ENCODE peak calls at places on chromosomes 6 and 20, in seven cellular contexts. One of them, this sample, is unnamed.

GRCh38 chr20:58500256-58500655 is 14.9 kb downstream of the APCDD1L start:
- DNase-seq in body of pancreas: no peak
- DNase-seq in Peyer's patch: no peak
- DNase-seq in cardiac muscle cell: no peak
- DNase-seq in H1: no peak
- DNase-seq in H9: peak; percentile 5
- DNase-seq in fibroblast of lung: no peak
- DNase-seq in this sample: no peak

GRCh38 chr6:56036911-56037310 is 161.5 kb upstream of the BMP5 start:
- DNase-seq in body of pancreas: no peak
- DNase-seq in Peyer's patch: no peak
- DNase-seq in cardiac muscle cell: no peak
- DNase-seq in H1: no peak
- DNase-seq in H9: no peak
- DNase-seq in fibroblast of lung: no peak
- DNase-seq in this sample: no peak

GRCh38 chr20:20213722-20214121 is 154.2 kb upstream of the INSM1 start:
- DNase-seq in body of pancreas: no peak
- DNase-seq in Peyer's patch: no peak
- DNase-seq in cardiac muscle cell: no peak
- DNase-seq in H1: no peak
- DNase-seq in H9: no peak
- DNase-seq in fibroblast of lung: no peak
- DNase-seq in this sample: no peak

GRCh38 chr6:35497571-35498406 is 910 bp upstream of the TEAD3 start:
- DNase-seq in body of pancreas: peak; percentile 42
- DNase-seq in Peyer's patch: peak; percentile 33
- DNase-seq in cardiac muscle cell: peak; percentile 91
- DNase-seq in H1: peak; percentile 77
- DNase-seq in H9: peak; percentile 85
- DNase-seq in fibroblast of lung: peak; percentile 92
- DNase-seq in this sample: no peak

GRCh38 chr6:12605888-12606345 is 110.7 kb upstream of the PHACTR1 start:
- DNase-seq in body of pancreas: peak; percentile 66
- DNase-seq in Peyer's patch: peak; percentile 39
- DNase-seq in cardiac muscle cell: peak; percentile 79
- DNase-seq in H1: peak; percentile 55
- DNase-seq in H9: peak; percentile 57
- DNase-seq in fibroblast of lung: peak; percentile 65
- DNase-seq in this sample: no peak

GRCh38 chr6:158861686-158862381 is 42.7 kb upstream of the EZR start:
- DNase-seq in body of pancreas: peak; percentile 28
- DNase-seq in Peyer's patch: no peak
- DNase-seq in cardiac muscle cell: no peak
- DNase-seq in H1: no peak
- DNase-seq in H9: no peak
- DNase-seq in fibroblast of lung: peak; percentile 19
- DNase-seq in this sample: no peak

GRCh38 chr6:166026586-166027126 is 141.0 kb downstream of the TBXT start:
- DNase-seq in body of pancreas: no peak
- DNase-seq in Peyer's patch: no peak
- DNase-seq in cardiac muscle cell: peak; percentile 19
- DNase-seq in H1: no peak
- DNase-seq in H9: no peak
- DNase-seq in fibroblast of lung: no peak
- DNase-seq in this sample: no peak

GRCh38 chr6:33433001-33433559 is 13.2 kb downstream of the SYNGAP1 start:
- DNase-seq in body of pancreas: no peak
- DNase-seq in Peyer's patch: no peak
- DNase-seq in cardiac muscle cell: no peak
- DNase-seq in H1: no peak
- DNase-seq in H9: peak; percentile 49
- DNase-seq in fibroblast of lung: no peak
- DNase-seq in this sample: no peak

GRCh38 chr6:136977075-136977474 is 55.0 kb downstream of the SLC35D3 start:
- DNase-seq in body of pancreas: no peak
- DNase-seq in Peyer's patch: no peak
- DNase-seq in cardiac muscle cell: no peak
- DNase-seq in H1: no peak
- DNase-seq in H9: no peak
- DNase-seq in fibroblast of lung: no peak
- DNase-seq in this sample: no peak

GRCh38 chr20:23179766-23180403 is 93.8 kb upstream of the CD93 start:
- DNase-seq in body of pancreas: no peak
- DNase-seq in Peyer's patch: no peak
- DNase-seq in cardiac muscle cell: peak; percentile 37
- DNase-seq in H1: no peak
- DNase-seq in H9: no peak
- DNase-seq in fibroblast of lung: no peak
- DNase-seq in this sample: no peak

GRCh38 chr6:51398793-51399192 is 580.1 kb downstream of the TFAP2B start:
- DNase-seq in body of pancreas: no peak
- DNase-seq in Peyer's patch: no peak
- DNase-seq in cardiac muscle cell: no peak
- DNase-seq in H1: no peak
- DNase-seq in H9: no peak
- DNase-seq in fibroblast of lung: no peak
- DNase-seq in this sample: no peak

GRCh38 chr20:1441133-1441532 is 25.5 kb downstream of the NSFL1C start:
- DNase-seq in body of pancreas: no peak
- DNase-seq in Peyer's patch: no peak
- DNase-seq in cardiac muscle cell: no peak
- DNase-seq in H1: no peak
- DNase-seq in H9: no peak
- DNase-seq in fibroblast of lung: no peak
- DNase-seq in this sample: no peak

GRCh38 chr6:110140650-110141049 is 38.8 kb downstream of the WASF1 start:
- DNase-seq in body of pancreas: no peak
- DNase-seq in Peyer's patch: no peak
- DNase-seq in cardiac muscle cell: peak; percentile 66
- DNase-seq in H1: no peak
- DNase-seq in H9: no peak
- DNase-seq in fibroblast of lung: peak; percentile 86
- DNase-seq in this sample: no peak

DNA sequence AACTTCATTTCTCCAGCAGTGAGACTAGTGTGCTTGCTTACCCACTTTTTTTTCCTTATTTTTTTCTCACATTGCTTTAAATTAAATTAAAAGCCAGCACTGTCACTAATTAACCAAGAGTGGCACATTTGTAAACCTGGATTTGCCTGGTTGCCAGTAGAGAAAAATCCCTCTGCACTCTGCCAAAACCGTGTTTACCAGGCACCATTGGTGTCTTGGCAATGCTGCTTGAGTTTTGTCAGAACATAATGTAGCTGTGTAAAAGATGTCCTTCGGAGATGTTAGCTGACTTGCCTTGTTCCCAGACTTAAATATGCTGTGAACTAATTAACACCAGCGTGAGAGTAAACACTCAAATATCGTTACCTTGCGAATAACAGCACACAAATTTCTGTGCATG is 694.9 kb upstream of the ID4 start:
- DNase-seq in body of pancreas: peak; percentile 44
- DNase-seq in Peyer's patch: no peak
- DNase-seq in cardiac muscle cell: no peak
- DNase-seq in H1: no peak
- DNase-seq in H9: no peak
- DNase-seq in fibroblast of lung: no peak
- DNase-seq in this sample: no peak
- H3K9me3 ChIP-seq in body of pancreas: no peaks in the 10 kb centered on the region
- H3K9me3 ChIP-seq in Peyer's patch: no peaks in the 10 kb centered on the region
- H3K9me3 ChIP-seq in cardiac muscle cell: no peaks in the 10 kb centered on the region
- H3K9me3 ChIP-seq in H1: no peaks in the 10 kb centered on the region
- H3K9me3 ChIP-seq in H9: no peaks in the 10 kb centered on the region
- H3K9me3 ChIP-seq in fibroblast of lung: no peaks in the 10 kb centered on the region
- H3K9me3 ChIP-seq in this sample: no peaks in the 10 kb centered on the region

DNA sequence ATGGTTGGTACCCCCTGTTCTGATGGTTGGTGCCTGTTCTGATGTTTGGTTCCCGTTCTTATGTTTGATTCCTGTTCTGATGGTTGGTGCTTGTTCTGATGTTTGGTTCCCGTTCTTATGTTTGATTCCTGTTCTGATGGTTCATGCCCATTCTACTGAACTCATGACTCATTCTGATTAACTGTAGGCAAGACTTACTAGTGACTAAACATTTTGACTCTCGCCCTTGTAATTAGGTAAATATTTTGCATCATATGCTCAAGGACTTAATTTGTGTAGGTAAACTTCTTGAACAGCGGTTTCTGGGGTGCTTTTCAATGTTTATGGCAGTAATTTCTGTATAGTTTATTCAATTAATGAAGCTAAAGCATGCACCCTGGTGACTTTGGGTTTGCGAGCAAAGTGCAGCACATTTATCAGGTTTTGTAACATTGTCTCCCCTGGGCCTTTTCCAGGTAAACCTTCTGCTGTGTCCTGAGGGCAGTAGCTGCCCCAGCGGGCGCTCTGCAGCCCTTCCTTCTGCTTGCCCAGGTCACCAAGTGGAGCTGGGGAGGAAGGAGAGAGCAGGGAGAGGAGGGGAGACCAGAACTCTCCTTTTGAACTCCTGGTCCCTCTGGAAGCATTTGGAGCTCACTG is 145.8 kb downstream of the DLL1 start:
- DNase-seq in body of pancreas: no peak
- DNase-seq in Peyer's patch: no peak
- DNase-seq in cardiac muscle cell: no peak
- DNase-seq in H1: no peak
- DNase-seq in H9: no peak
- DNase-seq in fibroblast of lung: no peak
- DNase-seq in this sample: no peak
- H3K9me3 ChIP-seq in body of pancreas: no peaks in the 10 kb centered on the region
- H3K9me3 ChIP-seq in Peyer's patch: no peaks in the 10 kb centered on the region
- H3K9me3 ChIP-seq in cardiac muscle cell: no peaks in the 10 kb centered on the region
- H3K9me3 ChIP-seq in H1: peaks cover 2% of the 10 kb centered on the region
- H3K9me3 ChIP-seq in H9: no peaks in the 10 kb centered on the region
- H3K9me3 ChIP-seq in fibroblast of lung: no peaks in the 10 kb centered on the region
- H3K9me3 ChIP-seq in this sample: no peaks in the 10 kb centered on the region

GRCh38 chr20:55961351-55962320 is 43.7 kb downstream of the CBLN4 start:
- DNase-seq in body of pancreas: peak; percentile 17
- DNase-seq in Peyer's patch: no peak
- DNase-seq in cardiac muscle cell: no peak
- DNase-seq in H1: no peak
- DNase-seq in H9: no peak
- DNase-seq in fibroblast of lung: no peak
- DNase-seq in this sample: no peak
- H3K9me3 ChIP-seq in body of pancreas: no peaks in the 10 kb centered on the region
- H3K9me3 ChIP-seq in Peyer's patch: no peaks in the 10 kb centered on the region
- H3K9me3 ChIP-seq in cardiac muscle cell: peaks cover 5% of the 10 kb centered on the region
- H3K9me3 ChIP-seq in H1: peaks cover 85% of the 10 kb centered on the region
- H3K9me3 ChIP-seq in H9: peaks cover 98% of the 10 kb centered on the region
- H3K9me3 ChIP-seq in fibroblast of lung: no peaks in the 10 kb centered on the region
- H3K9me3 ChIP-seq in this sample: no peaks in the 10 kb centered on the region

GRCh38 chr6:140644017-140644416 is 1269.6 kb upstream of the CITED2 start:
- DNase-seq in body of pancreas: no peak
- DNase-seq in Peyer's patch: no peak
- DNase-seq in cardiac muscle cell: no peak
- DNase-seq in H1: no peak
- DNase-seq in H9: no peak
- DNase-seq in fibroblast of lung: no peak
- DNase-seq in this sample: no peak
- H3K9me3 ChIP-seq in body of pancreas: no peaks in the 10 kb centered on the region
- H3K9me3 ChIP-seq in Peyer's patch: no peaks in the 10 kb centered on the region
- H3K9me3 ChIP-seq in cardiac muscle cell: no peaks in the 10 kb centered on the region
- H3K9me3 ChIP-seq in H1: peaks cover 20% of the 10 kb centered on the region
- H3K9me3 ChIP-seq in H9: no peaks in the 10 kb centered on the region
- H3K9me3 ChIP-seq in fibroblast of lung: no peaks in the 10 kb centered on the region
- H3K9me3 ChIP-seq in this sample: no peaks in the 10 kb centered on the region

GRCh38 chr20:60467078-60467477 is 508.9 kb downstream of the CDH26 start:
- DNase-seq in body of pancreas: no peak
- DNase-seq in Peyer's patch: no peak
- DNase-seq in cardiac muscle cell: no peak
- DNase-seq in H1: no peak
- DNase-seq in H9: no peak
- DNase-seq in fibroblast of lung: no peak
- DNase-seq in this sample: peak; percentile 74
- H3K9me3 ChIP-seq in body of pancreas: no peaks in the 10 kb centered on the region
- H3K9me3 ChIP-seq in Peyer's patch: no peaks in the 10 kb centered on the region
- H3K9me3 ChIP-seq in cardiac muscle cell: no peaks in the 10 kb centered on the region
- H3K9me3 ChIP-seq in H1: no peaks in the 10 kb centered on the region
- H3K9me3 ChIP-seq in H9: no peaks in the 10 kb centered on the region
- H3K9me3 ChIP-seq in fibroblast of lung: no peaks in the 10 kb centered on the region
- H3K9me3 ChIP-seq in this sample: no peaks in the 10 kb centered on the region

DNA sequence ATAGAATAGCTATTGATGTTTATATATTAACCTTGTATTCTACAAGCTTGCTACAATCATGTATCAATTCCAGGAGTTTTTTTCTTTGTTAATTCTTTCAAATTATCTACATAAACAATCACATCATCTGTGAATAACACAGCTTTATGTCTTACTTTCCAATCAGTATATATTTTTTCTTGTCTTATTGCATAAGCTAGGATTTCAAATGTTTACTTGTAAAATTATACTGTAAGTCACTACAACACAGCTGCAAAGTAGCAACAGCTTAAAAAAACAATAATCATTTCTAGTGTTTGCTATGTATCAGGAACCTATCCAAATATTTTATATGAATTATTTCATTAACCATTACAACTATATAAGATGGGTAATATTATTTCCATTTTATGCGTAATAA is 270.4 kb downstream of the KIF16B start:
- DNase-seq in body of pancreas: no peak
- DNase-seq in Peyer's patch: no peak
- DNase-seq in cardiac muscle cell: no peak
- DNase-seq in H1: no peak
- DNase-seq in H9: no peak
- DNase-seq in fibroblast of lung: no peak
- DNase-seq in this sample: no peak
- H3K9me3 ChIP-seq in body of pancreas: no peaks in the 10 kb centered on the region
- H3K9me3 ChIP-seq in Peyer's patch: no peaks in the 10 kb centered on the region
- H3K9me3 ChIP-seq in cardiac muscle cell: no peaks in the 10 kb centered on the region
- H3K9me3 ChIP-seq in H1: no peaks in the 10 kb centered on the region
- H3K9me3 ChIP-seq in H9: no peaks in the 10 kb centered on the region
- H3K9me3 ChIP-seq in fibroblast of lung: no peaks in the 10 kb centered on the region
- H3K9me3 ChIP-seq in this sample: no peaks in the 10 kb centered on the region

DNA sequence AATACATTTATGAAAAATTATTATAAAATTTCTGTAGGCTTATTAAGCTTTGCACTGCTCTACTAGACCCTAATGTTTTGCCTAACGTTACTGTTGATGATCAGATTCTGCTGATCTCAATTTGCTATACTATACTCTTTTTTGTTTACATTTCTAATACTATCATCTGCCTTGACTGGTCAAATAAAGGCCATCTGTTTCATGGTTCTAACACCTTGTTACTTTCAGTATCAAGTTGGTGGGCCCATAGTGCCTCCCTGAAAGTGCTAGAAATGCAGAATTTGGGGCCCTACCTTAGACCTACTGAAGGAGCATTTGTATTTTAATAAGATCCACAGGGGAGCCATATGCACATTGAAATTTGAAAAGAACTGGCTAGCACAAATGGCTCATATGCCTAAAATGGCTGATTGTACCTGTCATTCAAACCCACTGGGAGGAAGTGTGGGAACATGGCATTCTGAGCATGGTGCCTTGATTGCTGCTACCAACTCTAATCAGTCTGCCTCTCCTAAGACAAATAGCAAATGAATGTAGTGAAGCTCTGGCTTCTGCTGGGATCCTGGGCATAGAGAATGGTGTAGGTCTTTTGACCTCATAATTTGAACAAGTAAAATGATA is 199.1 kb upstream of the BTBD3 start:
- DNase-seq in body of pancreas: no peak
- DNase-seq in Peyer's patch: no peak
- DNase-seq in cardiac muscle cell: no peak
- DNase-seq in H1: no peak
- DNase-seq in H9: no peak
- DNase-seq in fibroblast of lung: no peak
- DNase-seq in this sample: no peak
- H3K9me3 ChIP-seq in body of pancreas: no peaks in the 10 kb centered on the region
- H3K9me3 ChIP-seq in Peyer's patch: no peaks in the 10 kb centered on the region
- H3K9me3 ChIP-seq in cardiac muscle cell: no peaks in the 10 kb centered on the region
- H3K9me3 ChIP-seq in H1: no peaks in the 10 kb centered on the region
- H3K9me3 ChIP-seq in H9: no peaks in the 10 kb centered on the region
- H3K9me3 ChIP-seq in fibroblast of lung: no peaks in the 10 kb centered on the region
- H3K9me3 ChIP-seq in this sample: no peaks in the 10 kb centered on the region